ENCODE peak calls at places on chromosome 11, in ten cellular contexts. K is HCT116, Q is spleen, V is ovary, O is A549, W is prostate gland, A is sigmoid colon, N is Peyer's patch, M is body of pancreas, T is tibial nerve. F is an unnamed sample.

GRCh38 chr11:113675565-113675964 is 30.5 kb downstream of the TMPRSS5 start:
- DNase-seq in K (no peak), Q (no peak), V (no peak), O (no peak), W (no peak), A (no peak), N (no peak), M (no peak), T (no peak), F (no peak)

GRCh38 chr11:76214968-76215548 is 8.8 kb upstream of the WNT11 start:
- DNase-seq in K (no peak), Q (no peak), V (no peak), O (no peak), W (no peak), A (no peak), N (no peak), M (no peak), T (no peak), F (no peak)

GRCh38 chr11:60866911-60867870 is at the start of gene ZP1:
- DNase-seq in K (no peak), Q (peak; percentile 56), V (no peak), O (no peak), W (peak; percentile 34), A (peak; percentile 57), N (no peak), M (no peak), T (peak; percentile 23), F (peak; percentile 77)

GRCh38 chr11:63829823-63830489 is 9.0 kb upstream of the MARK2 start:
- DNase-seq in K (no peak), Q (no peak), V (no peak), O (peak; percentile 59), W (no peak), A (no peak), N (no peak), M (no peak), T (no peak), F (no peak)

GRCh38 chr11:117479372-117479771 is 151.7 kb downstream of the CEP164 start:
- DNase-seq in K (peak; percentile 10), Q (no peak), V (no peak), O (no peak), W (no peak), A (no peak), N (no peak), M (no peak), T (no peak), F (no peak)

GRCh38 chr11:109123811-109124787 is 297.9 kb upstream of the C11orf87 start:
- DNase-seq in K (no peak), Q (no peak), V (no peak), O (no peak), W (no peak), A (no peak), N (no peak), M (no peak), T (no peak), F (no peak)

GRCh38 chr11:67287355-67288197 is 1.5 kb upstream of the ANKRD13D start:
- DNase-seq in K (no peak), Q (peak; percentile 86), V (peak; percentile 39), O (no peak), W (no peak), A (peak; percentile 59), N (no peak), M (no peak), T (no peak), F (no peak)

GRCh38 chr11:132895340-132895739 is 637.0 kb downstream of the OPCML start:
- DNase-seq in K (no peak), Q (no peak), V (no peak), O (no peak), W (no peak), A (no peak), N (no peak), M (no peak), T (no peak), F (no peak)

GRCh38 chr11:119093666-119093950 is 8.0 kb downstream of the DPAGT1 start:
- DNase-seq in K (no peak), Q (no peak), V (no peak), O (no peak), W (no peak), A (no peak), N (no peak), M (no peak), T (no peak), F (no peak)

GRCh38 chr11:102527041-102527440 is 3.5 kb downstream of the MMP7 start:
- DNase-seq in K (no peak), Q (no peak), V (no peak), O (no peak), W (no peak), A (no peak), N (no peak), M (no peak), T (no peak), F (no peak)

GRCh38 chr11:3773180-3773579 is 24.2 kb downstream of the NUP98 start:
- DNase-seq in K (no peak), Q (no peak), V (no peak), O (no peak), W (no peak), A (no peak), N (no peak), M (no peak), T (no peak), F (no peak)

GRCh38 chr11:12761029-12761428 is 86.8 kb downstream of the TEAD1 start:
- DNase-seq in K (peak; percentile 12), Q (no peak), V (no peak), O (peak; percentile 50), W (no peak), A (no peak), N (no peak), M (no peak), T (no peak), F (no peak)

GRCh38 chr11:17471501-17471900 is 5.1 kb downstream of the ABCC8 start:
- DNase-seq in K (no peak), Q (no peak), V (no peak), O (peak; percentile 17), W (no peak), A (no peak), N (no peak), M (no peak), T (no peak), F (no peak)

GRCh38 chr11:111185259-111185658 is 60.3 kb upstream of the POU2AF2 start:
- DNase-seq in K (no peak), Q (no peak), V (no peak), O (no peak), W (no peak), A (no peak), N (no peak), M (no peak), T (no peak), F (no peak)

GRCh38 chr11:5336331-5336730 is 7.0 kb downstream of the OR51B5 start:
- DNase-seq in K (no peak), Q (no peak), V (no peak), O (no peak), W (no peak), A (no peak), N (no peak), M (no peak), T (no peak), F (no peak)

GRCh38 chr11:7367803-7368202 is 116.1 kb downstream of the SYT9 start:
- DNase-seq in K (no peak), Q (no peak), V (no peak), O (no peak), W (no peak), A (no peak), N (no peak), M (no peak), T (no peak), F (no peak)

GRCh38 chr11:79294845-79295520 is 145.8 kb downstream of the TENM4 start:
- DNase-seq in K (no peak), Q (no peak), V (no peak), O (no peak), W (peak; percentile 46), A (no peak), N (no peak), M (no peak), T (no peak), F (no peak)

GRCh38 chr11:65027213-65028067 is at the start of gene SNX15:
- DNase-seq in K (peak; percentile 97), Q (peak; percentile 96), V (peak; percentile 91), O (peak; percentile 97), W (peak; percentile 94), A (peak; percentile 97), N (peak; percentile 95), M (peak; percentile 91), T (peak; percentile 97), F (peak; percentile 98)
- TF ChIP-seq POLR2A in K (peak; percentile 49), Q (peak; percentile 37), V (peak; percentile 68), O (peak; percentile 80), W (peak; percentile 60), A (peak; percentile 76), N (peak; percentile 66), M (peak; percentile 42), T (peak; percentile 77), F (no peak)

GRCh38 chr11:44865866-44866272 is 84.8 kb downstream of the TP53I11 start:
- DNase-seq in K (no peak), Q (peak; percentile 62), V (no peak), O (no peak), W (peak; percentile 62), A (peak; percentile 85), N (no peak), M (peak; percentile 44), T (no peak), F (no peak)
- TF ChIP-seq CTCF in K (no peak), Q (no peak), V (no peak), O (no peak), W (no peak), A (no peak), N (no peak), M (peak; percentile 24), T (no peak), F (no peak)

GRCh38 chr11:27623945-27624523 is 76.2 kb downstream of the BDNF start:
- DNase-seq in K (no peak), Q (no peak), V (no peak), O (no peak), W (no peak), A (no peak), N (no peak), M (no peak), T (no peak), F (no peak)

GRCh38 chr11:27626269-27626937 is 73.9 kb downstream of the BDNF start:
- DNase-seq in K (no peak), Q (no peak), V (no peak), O (no peak), W (no peak), A (no peak), N (no peak), M (no peak), T (no peak), F (no peak)

GRCh38 chr11:27625347-27625912 is 74.8 kb downstream of the BDNF start:
- DNase-seq in K (no peak), Q (no peak), V (no peak), O (no peak), W (no peak), A (no peak), N (no peak), M (no peak), T (no peak), F (no peak)

GRCh38 chr11:27627979-27628378 is 72.3 kb downstream of the BDNF start:
- DNase-seq in K (no peak), Q (no peak), V (no peak), O (no peak), W (no peak), A (no peak), N (no peak), M (no peak), T (no peak), F (no peak)

GRCh38 chr11:27626938-27627586 is 73.2 kb downstream of the BDNF start:
- DNase-seq in K (no peak), Q (no peak), V (no peak), O (no peak), W (no peak), A (no peak), N (no peak), M (no peak), T (no peak), F (no peak)
- TF ChIP-seq POLR2A in K (no peak), Q (no peak), V (no peak), O (no peak), W (no peak), A (no peak), N (no peak), M (no peak), T (no peak), F (no peak)

GRCh38 chr11:37104380-37104779 is 506.3 kb upstream of the RAG2 start:
- DNase-seq in K (no peak), Q (no peak), V (no peak), O (no peak), W (no peak), A (no peak), N (no peak), M (no peak), T (no peak), F (no peak)
- TF ChIP-seq CTCF in K (no peak), Q (no peak), V (no peak), O (no peak), W (no peak), A (no peak), N (no peak), M (no peak), T (no peak), F (no peak)

F was measured in lower leg skin.